ENCODE peak calls at places on chromosomes 16 and 17, in eight cellular contexts. A is fibroblast of pulmonary artery, P is thoracic aorta, Y is right cardiac atrium, E is tibial artery, D is non-pigmented ciliary epithelial cell, N is germinal center, W is NCI-H1092. B is an unnamed sample.

GRCh38 chr17:77126519-77126918 is 14.2 kb upstream of the SEC14L1 start:
- DNase-seq in A (no peak), P (no peak), Y (no peak), E (no peak), D (no peak), N (no peak), W (peak), B (no peak)

GRCh38 chr17:8949061-8949622 is 16.4 kb downstream of the PIK3R5 start:
- DNase-seq in A (no peak), P (no peak), Y (no peak), E (no peak), D (no peak), N (no peak), W (no peak), B (no peak)

GRCh38 chr17:6548578-6549330 is 7.6 kb downstream of the PITPNM3 start:
- DNase-seq in A (no peak), P (no peak), Y (no peak), E (no peak), D (no peak), N (no peak), W (no peak), B (no peak)

GRCh38 chr17:5775098-5775497 is 190.8 kb upstream of the NLRP1 start:
- DNase-seq in A (no peak), P (no peak), Y (no peak), E (no peak), D (no peak), N (no peak), W (no peak), B (no peak)

GRCh38 chr16:4410335-4411075 is 5.9 kb downstream of the CORO7 start:
- DNase-seq in A (peak), P (no peak), Y (peak), E (peak), D (peak), N (no peak), W (peak), B (no peak)

GRCh38 chr16:66487580-66488235 is 60.6 kb downstream of the BEAN1 start:
- DNase-seq in A (no peak), P (no peak), Y (no peak), E (peak), D (no peak), N (no peak), W (no peak), B (no peak)

GRCh38 chr17:50055055-50055425 is 870 bp upstream of the ITGA3 start:
- DNase-seq in A (no peak), P (no peak), Y (no peak), E (no peak), D (no peak), N (peak), W (no peak), B (no peak)

GRCh38 chr17:7023576-7024401 is 939 bp downstream of the BCL6B start:
- DNase-seq in A (peak), P (no peak), Y (peak), E (peak), D (no peak), N (peak), W (peak), B (no peak)

GRCh38 chr17:48026503-48027321 is 10.9 kb downstream of the COPZ2 start:
- DNase-seq in A (peak), P (peak), Y (peak), E (peak), D (peak), N (peak), W (peak), B (peak)

GRCh38 chr16:24748242-24748641 is 18.8 kb downstream of the TNRC6A start:
- DNase-seq in A (peak), P (peak), Y (no peak), E (peak), D (peak), N (no peak), W (no peak), B (no peak)

GRCh38 chr17:15999974-16000827 is 577 bp downstream of the TTC19 start:
- DNase-seq in A (peak), P (no peak), Y (peak), E (peak), D (no peak), N (no peak), W (peak), B (no peak)

B was measured in CMK.